ENCODE peak calls at places on chromosomes 11 and 22, in four cellular contexts. E is AG09319, N is fibroblast of pulmonary artery, T is B cell. C is an unnamed sample.

GRCh38 chr11:55726715-55727324 is 46.4 kb upstream of the OR5D13 start:
- DNase-seq in E (no peak), T (no peak), N (no peak), C (no peak)

GRCh38 chr22:17234144-17234623 is 14.9 kb upstream of the ADA2 start:
- DNase-seq in T (peak; percentile 2), E (no peak), N (peak; percentile 13), C (no peak)

GRCh38 chr11:92026664-92027063 is 198.0 kb upstream of the FAT3 start:
- DNase-seq in T (no peak), E (no peak), N (no peak), C (no peak)

GRCh38 chr11:81869337-81870065 is 864.2 kb downstream of the FAM181B start:
- DNase-seq in T (peak; percentile 14), E (no peak), N (peak; percentile 10), C (peak; percentile 52)

GRCh38 chr11:45652781-45653180 is 12.6 kb downstream of the CHST1 start:
- DNase-seq in T (no peak), N (peak; percentile 55), E (peak; percentile 5), C (no peak)

GRCh38 chr11:108620958-108621772 is 27.6 kb upstream of the EXPH5 start:
- DNase-seq in T (no peak), E (no peak), N (no peak), C (peak; percentile 58)

GRCh38 chr11:30510750-30511149 is 75.4 kb downstream of the MPPED2 start:
- DNase-seq in E (no peak), N (no peak), T (no peak), C (no peak)

GRCh38 chr11:70698871-70699270 is 300.5 kb downstream of the CTTN start:
- DNase-seq in N (no peak), E (no peak), T (no peak), C (no peak)

GRCh38 chr11:116255234-116255953 is 517.4 kb downstream of the BUD13 start:
- DNase-seq in N (no peak), T (no peak), E (no peak), C (no peak)

GRCh38 chr11:12269104-12269441 is 108.3 kb upstream of the PARVA start:
- DNase-seq in T (no peak), N (peak; percentile 86), E (no peak), C (no peak)

GRCh38 chr22:20803696-20804324 is 29.9 kb downstream of the SERPIND1 start:
- DNase-seq in N (peak; percentile 50), T (no peak), E (no peak), C (peak; percentile 28)

GRCh38 chr22:42335839-42336378 is 65.5 kb upstream of the TCF20 start:
- DNase-seq in E (no peak), N (no peak), T (no peak), C (no peak)

GRCh38 chr11:6443269-6444003 is 2.6 kb upstream of the HPX start:
- DNase-seq in T (peak; percentile 67), N (peak; percentile 69), E (peak; percentile 14), C (peak; percentile 77)

GRCh38 chr22:38924197-38924952 is 33.0 kb upstream of the APOBEC3A start:
- DNase-seq in E (peak; percentile 88), N (peak; percentile 90), T (no peak), C (no peak)

GRCh38 chr11:119727523-119728081 is 1.4 kb downstream of the NECTIN1 start:
- DNase-seq in N (no peak), T (peak; percentile 85), E (no peak), C (peak; percentile 79)

GRCh38 chr11:100356035-100356434 is 331.1 kb upstream of the ARHGAP42 start:
- DNase-seq in E (no peak), T (no peak), N (no peak), C (no peak)

GRCh38 chr11:9990221-9990973 is 303.6 kb downstream of the SBF2 start:
- DNase-seq in E (no peak), T (no peak), N (no peak), C (no peak)

GRCh38 chr11:93519179-93519578 is 24.0 kb downstream of the SMCO4 start:
- DNase-seq in T (no peak), N (no peak), E (no peak), C (no peak)

GRCh38 chr11:44507896-44508440 is 57.5 kb upstream of the CD82 start:
- DNase-seq in E (no peak), N (no peak), T (no peak), C (no peak)

GRCh38 chr22:31646186-31647019 is 15.6 kb downstream of the PISD start:
- DNase-seq in E (peak; percentile 74), N (peak; percentile 95), T (no peak), C (peak; percentile 48)

GRCh38 chr11:131827440-131827839 is 457.0 kb downstream of the NTM start:
- DNase-seq in E (no peak), T (no peak), N (no peak), C (no peak)

GRCh38 chr11:19433791-19434190 is 193.0 kb upstream of the E2F8 start:
- DNase-seq in N (no peak), T (no peak), E (no peak), C (no peak)

GRCh38 chr11:64593156-64594105 is 2.4 kb downstream of the SLC22A12 start:
- DNase-seq in N (no peak), E (no peak), T (no peak), C (no peak)

GRCh38 chr22:33756508-33756949 is 163.7 kb downstream of the LARGE1 start:
- DNase-seq in E (no peak), T (no peak), N (no peak), C (no peak)

GRCh38 chr11:35618497-35619029 is 303 bp downstream of the FJX1 start:
- DNase-seq in N (peak; percentile 46), T (peak; percentile 63), E (no peak), C (peak; percentile 79)

DNA sequence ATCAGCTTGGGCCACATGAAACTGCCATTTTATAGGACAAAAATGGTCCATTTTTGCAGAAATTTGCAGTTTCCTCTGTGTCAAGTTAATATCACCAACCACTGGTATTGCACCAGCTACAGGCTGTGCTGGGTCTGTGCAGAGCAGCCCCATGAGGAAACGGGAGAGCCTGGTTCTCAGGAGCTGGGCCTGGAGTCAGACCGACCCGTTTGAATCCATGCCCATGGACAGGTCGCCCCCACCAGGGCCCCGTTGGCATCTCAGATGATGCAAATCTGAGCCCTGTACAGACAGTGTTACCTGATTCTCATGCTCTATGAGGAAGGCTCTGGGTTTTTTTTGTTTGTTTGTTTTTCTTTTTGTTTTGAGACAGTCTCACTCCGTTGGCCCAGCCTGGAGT is 9.8 kb upstream of the SEC14L6 start:
- DNase-seq in T (no peak), N (no peak), E (no peak), C (no peak)
- TF ChIP-seq CTCF in T (no peak), N (no peak), E (no peak), C (no peak)

GRCh38 chr11:129372609-129373488 is 2.8 kb upstream of the BARX2 start:
- DNase-seq in E (no peak), T (peak; percentile 39), N (no peak), C (peak; percentile 15)

GRCh38 chr11:129374081-129374992 is 1.3 kb upstream of the BARX2 start:
- DNase-seq in E (no peak), N (no peak), T (no peak), C (peak; percentile 31)

GRCh38 chr11:129375731-129376657 is at the start of gene BARX2:
- DNase-seq in E (no peak), T (peak; percentile 32), N (peak; percentile 66), C (peak; percentile 55)

GRCh38 chr11:129374993-129375721 is 491 bp upstream of the BARX2 start:
- DNase-seq in N (no peak), E (no peak), T (peak; percentile 30), C (peak; percentile 27)

DNA sequence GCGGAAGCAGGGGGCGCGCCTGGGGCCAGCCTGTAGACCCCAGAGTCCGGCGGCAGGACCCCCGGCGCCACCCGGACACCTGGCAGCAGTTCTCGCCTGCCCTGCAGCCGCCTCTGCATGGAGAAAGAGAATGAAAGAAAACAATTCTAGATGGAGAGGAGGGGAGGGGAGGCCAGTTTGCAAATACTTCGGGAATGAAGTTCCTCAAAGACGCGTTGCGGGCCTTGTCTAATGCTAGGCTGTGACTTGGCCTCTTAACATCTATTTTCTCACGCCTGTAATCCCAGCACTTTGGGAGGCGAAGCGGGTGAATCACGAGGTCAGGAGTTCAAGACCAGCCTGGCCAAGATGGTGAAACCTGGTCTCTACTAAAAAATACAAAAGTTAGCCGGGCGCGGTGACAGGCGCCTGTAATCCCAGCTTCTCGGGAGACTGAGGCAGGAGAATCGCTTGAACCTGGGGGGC is 2.1 kb upstream of the BARX2 start:
- DNase-seq in N (no peak), E (no peak), T (no peak), C (peak; percentile 30)
- TF ChIP-seq CTCF in N (no peak), E (no peak), T (no peak), C (no peak)

GRCh38 chr11:68852628-68853027 is 10.9 kb upstream of the CPT1A start:
- DNase-seq in E (no peak), N (no peak), T (no peak), C (no peak)

GRCh38 chr11:68857037-68857586 is 15.4 kb upstream of the CPT1A start:
- DNase-seq in E (no peak), T (no peak), N (no peak), C (no peak)

GRCh38 chr11:68854273-68854958 is 12.7 kb upstream of the CPT1A start:
- DNase-seq in N (no peak), T (no peak), E (no peak), C (peak; percentile 43)

GRCh38 chr11:68859123-68859522 is 17.4 kb upstream of the CPT1A start:
- DNase-seq in N (no peak), E (no peak), T (no peak), C (no peak)

DNA sequence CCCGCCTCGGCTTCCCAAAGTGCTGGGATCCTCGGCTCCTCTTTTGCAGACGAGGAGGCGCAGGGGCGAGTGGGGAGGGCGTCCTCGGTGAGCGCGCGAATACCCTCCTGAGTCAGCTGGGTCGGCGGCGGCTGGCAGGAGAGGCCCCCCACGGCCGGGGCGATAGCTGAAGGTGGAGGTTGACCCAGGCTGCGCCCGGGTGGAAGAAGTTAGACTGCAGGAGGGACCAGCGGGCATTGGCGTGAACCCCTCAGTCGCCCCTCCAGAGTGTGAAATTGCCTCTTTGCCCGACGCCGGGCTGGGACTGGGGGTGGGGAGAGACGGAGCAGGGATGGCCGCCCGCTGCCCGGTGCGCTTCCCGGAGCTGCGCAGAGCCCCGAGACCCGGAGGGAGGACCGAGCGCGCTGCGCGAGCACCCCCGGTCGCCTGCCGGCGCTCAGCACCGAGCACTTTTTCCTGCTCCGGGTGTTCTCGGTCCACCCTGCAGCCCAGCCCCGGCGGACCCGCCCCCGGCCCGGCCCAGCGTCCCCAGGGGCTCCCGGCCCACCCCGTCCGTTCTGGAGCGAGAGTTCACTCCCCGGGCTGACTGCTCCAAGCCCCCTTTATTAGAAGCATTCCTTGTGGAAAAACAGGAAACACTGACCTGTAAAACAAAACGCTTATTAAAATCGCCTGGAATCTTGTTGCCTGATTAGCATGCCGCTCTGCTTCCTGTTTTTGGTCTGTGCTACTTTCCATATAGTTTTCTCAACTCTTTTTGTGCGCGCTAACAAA is 13.7 kb upstream of the CPT1A start:
- DNase-seq in T (peak; percentile 84), E (no peak), N (peak; percentile 63), C (peak; percentile 67)
- TF ChIP-seq CTCF in T (no peak), E (no peak), N (peak; percentile 9), C (no peak)

DNA sequence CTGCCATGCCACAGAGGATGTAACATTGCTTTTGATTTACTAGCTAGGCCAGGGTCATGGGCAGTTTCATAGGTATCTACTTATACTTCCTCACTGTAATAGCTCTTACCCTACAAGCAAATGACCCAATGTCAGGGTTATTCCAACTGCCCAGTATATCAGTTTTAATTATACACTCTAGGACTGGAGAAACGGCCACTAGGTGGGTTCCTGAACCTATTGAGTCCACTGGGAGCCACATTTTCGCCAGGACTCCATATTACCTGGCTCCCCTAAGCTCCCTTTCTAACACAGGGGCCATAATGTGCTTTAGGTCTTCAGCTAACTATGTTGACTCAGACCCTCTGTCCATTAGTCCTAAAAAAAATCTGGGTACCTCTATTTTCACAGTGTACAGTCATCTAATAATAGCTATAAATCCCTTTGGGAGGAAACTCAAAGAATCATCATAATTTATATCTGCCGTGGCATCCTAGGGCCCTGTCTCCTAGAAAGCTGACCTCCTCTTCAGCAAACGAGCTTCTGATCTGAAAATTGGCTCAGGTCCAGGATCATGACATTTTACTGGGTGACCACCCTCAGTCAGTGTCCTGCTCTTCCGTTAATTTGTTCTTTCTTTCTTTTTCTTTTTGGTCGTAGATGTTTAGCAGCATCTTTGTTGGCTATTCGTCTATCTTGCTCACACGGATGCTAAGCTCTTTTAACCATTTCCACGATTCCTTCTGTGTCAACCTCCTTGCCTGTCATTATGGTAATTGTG is 244.3 kb downstream of the FAM76B start:
- DNase-seq in E (no peak), N (no peak), T (no peak), C (no peak)
- TF ChIP-seq CTCF in E (no peak), N (no peak), T (no peak), C (no peak)